ENCODE peak calls at places on chromosomes 7 and 10, in six cellular contexts. N is naive thymus-derived CD8-positive, alpha-beta T cell; O is AG10803; U is H54; L is activated CD8-positive, alpha-beta memory T cell treated with anti-CD3 and anti-CD28 coated beads for 4 hours; G is NCI-H2107. V is an unnamed sample.

GRCh38 chr7:151378496-151379192 is 31.2 kb downstream of the WDR86 start:
- DNase-seq in O (no peak), L (no peak), U (no peak), G (no peak), N (no peak), V (no peak)

GRCh38 chr10:62037890-62038608 is 136.6 kb downstream of the ARID5B start:
- DNase-seq in U (no peak), L (no peak), N (no peak), G (no peak), O (no peak), V (no peak)

GRCh38 chr10:127413326-127413725 is 135.8 kb upstream of the NPS start:
- DNase-seq in U (no peak), L (no peak), G (no peak), O (no peak), N (no peak), V (no peak)

GRCh38 chr10:99658622-99659030 is 683 bp upstream of the ENTPD7 start:
- DNase-seq in L (peak; percentile 32), N (peak; percentile 10), U (no peak), O (peak; percentile 32), G (no peak), V (peak; percentile 24)

GRCh38 chr7:83976302-83976701 is 218.3 kb downstream of the SEMA3A start:
- DNase-seq in U (peak; percentile 0), G (peak; percentile 39), L (no peak), O (peak; percentile 45), N (no peak), V (no peak)

GRCh38 chr10:62852961-62853702 is 37.0 kb upstream of the EGR2 start:
- DNase-seq in L (no peak), G (no peak), U (no peak), N (no peak), O (no peak), V (peak; percentile 18)

GRCh38 chr7:83325083-83325482 is 162.4 kb upstream of the PCLO start:
- DNase-seq in G (no peak), L (no peak), U (no peak), O (no peak), N (no peak), V (no peak)

GRCh38 chr7:137304624-137305235 is 38.8 kb downstream of the PTN start:
- DNase-seq in L (no peak), U (no peak), O (no peak), N (no peak), G (no peak), V (no peak)

GRCh38 chr10:126387931-126388911 is at the start of gene ADAM12:
- DNase-seq in L (no peak), N (no peak), G (no peak), U (no peak), O (peak; percentile 78), V (no peak)

GRCh38 chr10:114920459-114920858 is 17.5 kb upstream of the TRUB1 start:
- DNase-seq in N (no peak), G (no peak), U (no peak), O (no peak), L (no peak), V (no peak)

GRCh38 chr7:45689797-45690761 is 115.9 kb downstream of the ADCY1 start:
- DNase-seq in N (no peak), O (no peak), G (no peak), U (no peak), L (no peak), V (no peak)

GRCh38 chr7:144827581-144828139 is 8.2 kb downstream of the TPK1 start:
- DNase-seq in O (peak; percentile 28), G (no peak), L (no peak), N (no peak), U (no peak), V (no peak)

GRCh38 chr7:54037873-54038272 is 504.3 kb upstream of the VSTM2A start:
- DNase-seq in U (no peak), G (no peak), L (no peak), O (no peak), N (no peak), V (no peak)

GRCh38 chr10:30027057-30028005 is 32.1 kb downstream of the JCAD start:
- DNase-seq in O (no peak), L (peak; percentile 66), U (no peak), G (no peak), N (peak; percentile 63), V (peak; percentile 95)

GRCh38 chr10:73182568-73182967 is 14.6 kb downstream of the FAM149B1 start:
- DNase-seq in O (peak; percentile 40), G (no peak), U (no peak), L (no peak), N (no peak), V (no peak)

GRCh38 chr7:69619619-69620018 is 21.3 kb downstream of the AUTS2 start:
- DNase-seq in L (no peak), U (no peak), O (no peak), G (no peak), N (no peak), V (no peak)

GRCh38 chr10:119029613-119030420 is at the start of gene NANOS1:
- DNase-seq in U (peak; percentile 48), G (no peak), L (no peak), N (peak; percentile 17), O (no peak), V (peak; percentile 40)

GRCh38 chr7:105678811-105679495 is 97.7 kb upstream of the EFCAB10 start:
- DNase-seq in G (no peak), O (peak; percentile 40), U (no peak), L (no peak), N (no peak), V (peak; percentile 19)

GRCh38 chr10:28378986-28379585 is 76.2 kb upstream of the MPP7 start:
- DNase-seq in N (no peak), O (no peak), L (no peak), G (no peak), U (no peak), V (no peak)

GRCh38 chr10:44395902-44396670 is 11.2 kb upstream of the CXCL12 start:
- DNase-seq in O (no peak), G (no peak), U (no peak), N (no peak), L (no peak), V (no peak)

GRCh38 chr7:130821864-130822263 is 87.9 kb upstream of the KLF14 start:
- DNase-seq in N (no peak), G (no peak), O (no peak), U (no peak), L (no peak), V (no peak)

GRCh38 chr10:47256753-47257336 is 43.2 kb upstream of the GDF10 start:
- DNase-seq in N (no peak), O (no peak), G (no peak), U (no peak), L (no peak), V (no peak)

GRCh38 chr10:86266446-86267242 is 100.0 kb downstream of the GRID1 start:
- DNase-seq in U (no peak), N (no peak), O (no peak), G (no peak), L (no peak), V (no peak)

GRCh38 chr7:131370523-131370968 is 42.9 kb downstream of the MKLN1 start:
- DNase-seq in G (no peak), N (no peak), O (peak; percentile 74), U (no peak), L (no peak), V (peak; percentile 14)

GRCh38 chr7:117012284-117013174 is 59.2 kb downstream of the ST7 start:
- DNase-seq in L (no peak), U (no peak), O (peak; percentile 39), N (no peak), G (peak; percentile 11), V (no peak)

GRCh38 chr10:62907470-62908212 is 91.5 kb upstream of the EGR2 start:
- DNase-seq in L (no peak), G (no peak), N (no peak), U (no peak), O (no peak), V (no peak)

GRCh38 chr7:47576031-47576908 is 5.6 kb downstream of the TNS3 start:
- DNase-seq in O (peak; percentile 80), L (no peak), G (no peak), N (no peak), U (no peak), V (no peak)

V was measured in activated T-helper 2 cell treated with anti-CD3 and anti-CD28 coated beads, Interferon-gamma antibody, Interleukin-2, Interleukin-4, amounts not matched to agents 10 μg/mL and 5 μg/mL and 100 μg/mL, durations not matched to agents 14 hours and 24 hours and 36 hours.